ENCODE peak calls at places on chromosomes 5 and 9, in seven cellular contexts. N, J, Y, C, E, I and F are unnamed samples.

GRCh38 chr9:132240860-132241482 is 79.1 kb downstream of the NTNG2 start:
- DNase-seq in I (peak; percentile 100), C (peak; percentile 77), N (peak; percentile 98), E (peak; percentile 92), J (peak; percentile 98), Y (peak; percentile 99), F (peak; percentile 40)

GRCh38 chr5:114332493-114332892 is 29.4 kb upstream of the KCNN2 start:
- DNase-seq in I (no peak), C (no peak), N (no peak), J (no peak), E (no peak), Y (no peak), F (no peak)

GRCh38 chr5:72693001-72693442 is 123.4 kb upstream of the TNPO1 start:
- DNase-seq in J (no peak), E (no peak), N (no peak), Y (no peak), I (no peak), C (peak; percentile 72), F (no peak)

GRCh38 chr5:10222326-10222725 is 27.4 kb downstream of the ATPSCKMT start:
- DNase-seq in N (no peak), J (no peak), I (no peak), C (peak; percentile 17), Y (no peak), E (no peak), F (no peak)

GRCh38 chr5:123520677-123521247 is 8.8 kb downstream of the CSNK1G3 start:
- DNase-seq in N (no peak), Y (no peak), E (no peak), I (no peak), C (no peak), J (no peak), F (no peak)

GRCh38 chr5:5011151-5011550 is 129.0 kb upstream of the ADAMTS16 start:
- DNase-seq in J (no peak), E (no peak), C (no peak), I (no peak), N (no peak), Y (no peak), F (no peak)

GRCh38 chr5:89043676-89044075 is 160.7 kb upstream of the MEF2C start:
- DNase-seq in C (no peak), Y (no peak), I (no peak), E (no peak), N (no peak), J (no peak), F (no peak)

GRCh38 chr9:131306397-131306997 is 17.0 kb downstream of the PLPP7 start:
- DNase-seq in J (no peak), I (no peak), E (no peak), C (no peak), N (no peak), Y (no peak), F (no peak)

GRCh38 chr9:35070823-35071813 is 1.3 kb downstream of the VCP start:
- DNase-seq in N (no peak), Y (no peak), C (no peak), E (no peak), I (no peak), J (no peak), F (no peak)

GRCh38 chr5:34660444-34660843 is 4.3 kb downstream of the RAI14 start:
- DNase-seq in E (no peak), I (no peak), J (no peak), N (no peak), C (peak; percentile 85), Y (no peak), F (peak; percentile 74)

GRCh38 chr5:141849371-141850182 is 28.6 kb downstream of the PCDH1 start:
- DNase-seq in C (peak; percentile 65), N (peak; percentile 52), J (peak; percentile 44), I (peak; percentile 94), E (peak; percentile 89), Y (peak; percentile 41), F (no peak)

GRCh38 chr5:67537439-67538342 is 341.1 kb upstream of the CD180 start:
- DNase-seq in I (no peak), Y (no peak), J (no peak), E (no peak), C (peak; percentile 9), N (no peak), F (no peak)

GRCh38 chr9:68981825-68982224 is 32.1 kb downstream of the PRKACG start:
- DNase-seq in C (no peak), E (no peak), I (no peak), N (no peak), J (no peak), Y (no peak), F (no peak)

GRCh38 chr5:143168171-143168681 is 235.3 kb downstream of the NR3C1 start:
- DNase-seq in Y (no peak), N (no peak), E (no peak), J (no peak), I (no peak), C (peak; percentile 72), F (peak; percentile 76)

GRCh38 chr5:17252543-17252942 is 35.1 kb downstream of the BASP1 start:
- DNase-seq in Y (no peak), N (no peak), J (no peak), I (no peak), E (no peak), C (no peak), F (no peak)

GRCh38 chr5:171965740-171966139 is 40.7 kb downstream of the FBXW11 start:
- DNase-seq in N (no peak), J (no peak), C (no peak), I (no peak), E (no peak), Y (no peak), F (no peak)

GRCh38 chr9:134623408-134624066 is 18.1 kb upstream of the COL5A1 start:
- DNase-seq in I (peak; percentile 11), J (no peak), N (no peak), Y (no peak), C (no peak), E (no peak), F (no peak)

GRCh38 chr9:32954642-32955041 is 46.8 kb downstream of the APTX start:
- DNase-seq in Y (no peak), C (peak; percentile 60), E (no peak), I (no peak), N (no peak), J (no peak), F (peak; percentile 84)

GRCh38 chr9:7784472-7784871 is 15.1 kb downstream of the DMAC1 start:
- DNase-seq in C (no peak), I (no peak), J (no peak), N (no peak), Y (no peak), E (no peak), F (no peak)

GRCh38 chr9:134611046-134611445 is 30.6 kb upstream of the COL5A1 start:
- DNase-seq in J (no peak), N (no peak), E (no peak), C (no peak), Y (no peak), I (no peak), F (no peak)

GRCh38 chr5:95812100-95812472 is 10.4 kb downstream of the GLRX start:
- DNase-seq in E (no peak), N (no peak), C (peak; percentile 22), J (no peak), I (no peak), Y (no peak), F (peak; percentile 81)

GRCh38 chr5:5424736-5425135 is 2.3 kb downstream of the ICE1 start:
- DNase-seq in I (no peak), E (no peak), N (no peak), J (no peak), Y (no peak), C (no peak), F (no peak)

GRCh38 chr9:487429-487828 is 272.8 kb downstream of the DOCK8 start:
- DNase-seq in J (no peak), C (no peak), Y (no peak), I (no peak), E (no peak), N (no peak), F (no peak)

GRCh38 chr9:109331353-109331752 is 10.5 kb upstream of the EPB41L4B start:
- DNase-seq in I (no peak), N (no peak), Y (no peak), C (peak; percentile 61), J (no peak), E (no peak), F (no peak)

GRCh38 chr5:127505819-127506218 is 11.6 kb upstream of the PRRC1 start:
- DNase-seq in C (no peak), E (no peak), N (no peak), Y (no peak), I (no peak), J (no peak), F (no peak)

GRCh38 chr5:94911285-94911684 is 292.8 kb downstream of the SLF1 start:
- DNase-seq in E (no peak), I (no peak), J (no peak), N (no peak), Y (no peak), C (no peak), F (no peak)

GRCh38 chr9:77589046-77589795 is 58.9 kb downstream of the GNA14 start:
- DNase-seq in Y (no peak), C (no peak), I (no peak), J (no peak), E (no peak), N (no peak), F (no peak)

GRCh38 chr5:156473271-156473935 is 146.4 kb downstream of the SGCD start:
- DNase-seq in C (peak; percentile 15), Y (no peak), J (no peak), I (no peak), N (no peak), E (no peak), F (no peak)

GRCh38 chr5:36658016-36658415 is 51.6 kb downstream of the SLC1A3 start:
- DNase-seq in I (no peak), E (no peak), J (no peak), C (no peak), Y (no peak), N (no peak), F (peak; percentile 27)

GRCh38 chr5:147532157-147532556 is 22.3 kb upstream of the DPYSL3 start:
- DNase-seq in C (no peak), I (no peak), N (no peak), E (no peak), Y (no peak), J (no peak), F (no peak)

GRCh38 chr5:157100140-157100679 is 8.6 kb downstream of the HAVCR2 start:
- DNase-seq in J (no peak), N (no peak), I (no peak), C (peak; percentile 84), Y (no peak), E (no peak), F (peak; percentile 25)